ENCODE peak calls at places on chromosomes 12 and 14, in five cellular contexts. G is K562, F is SK-N-SH, S is H1, Y is GM12878. A is an unnamed sample.

GRCh38 chr14:96265387-96265786 is 9.4 kb downstream of the BDKRB1 start:
- DNase-seq in F (no peak), S (no peak), G (no peak), Y (no peak), A (no peak)

GRCh38 chr12:75481013-75481705 is 604 bp downstream of the GLIPR1 start:
- DNase-seq in F (no peak), G (no peak), Y (no peak), S (no peak), A (no peak)

GRCh38 chr12:103444983-103445382 is 50.8 kb downstream of the C12orf42 start:
- DNase-seq in F (no peak), S (no peak), G (no peak), Y (no peak), A (no peak)

GRCh38 chr14:26794731-26795130 is 196.9 kb upstream of the NOVA1 start:
- DNase-seq in F (no peak), S (no peak), G (no peak), Y (no peak), A (no peak)

GRCh38 chr14:104689620-104690265 is 325 bp downstream of the INF2 start:
- DNase-seq in Y (no peak), F (peak; percentile 81), G (peak; percentile 61), S (no peak), A (no peak)

GRCh38 chr12:14156606-14157005 is 175.2 kb upstream of the GRIN2B start:
- DNase-seq in Y (no peak), S (no peak), G (no peak), F (no peak), A (no peak)

GRCh38 chr14:60151715-60152114 is 13.5 kb downstream of the DHRS7 start:
- DNase-seq in Y (no peak), S (no peak), G (no peak), F (peak; percentile 76), A (no peak)

GRCh38 chr14:91244501-91244901 is at the start of gene GPR68:
- DNase-seq in G (no peak), Y (no peak), F (peak; percentile 79), S (no peak), A (no peak)

GRCh38 chr12:73629893-73630872 is 907.5 kb upstream of the ATXN7L3B start:
- DNase-seq in G (no peak), S (peak; percentile 17), Y (no peak), F (no peak), A (no peak)

GRCh38 chr12:87344699-87345098 is 684.5 kb downstream of the C12orf50 start:
- DNase-seq in Y (no peak), G (no peak), S (no peak), F (no peak), A (no peak)

GRCh38 chr12:25327321-25327720 is 76.6 kb upstream of the KRAS start:
- DNase-seq in G (no peak), Y (no peak), F (no peak), S (no peak), A (no peak)

GRCh38 chr12:65277994-65278575 is 398 bp upstream of the MSRB3 start:
- DNase-seq in F (no peak), G (no peak), S (no peak), Y (no peak), A (no peak)

GRCh38 chr14:76089151-76089550 is 62.6 kb upstream of the GPATCH2L start:
- DNase-seq in G (no peak), F (no peak), S (no peak), Y (no peak), A (no peak)

GRCh38 chr14:72883963-72884362 is 9.9 kb downstream of the DPF3 start:
- DNase-seq in F (no peak), S (no peak), Y (peak; percentile 60), G (no peak), A (no peak)

GRCh38 chr12:117067016-117067415 is 32.2 kb downstream of the TESC start:
- DNase-seq in S (no peak), F (no peak), Y (no peak), G (no peak), A (no peak)

GRCh38 chr14:23487216-23487615 is 17.7 kb downstream of the NGDN start:
- DNase-seq in Y (no peak), F (no peak), S (no peak), G (no peak), A (no peak)

GRCh38 chr12:45050751-45051489 is at the start of gene DBX2:
- DNase-seq in Y (no peak), F (peak; percentile 59), G (no peak), S (no peak), A (no peak)

GRCh38 chr12:131366261-131366871 is 344.5 kb upstream of the SFSWAP start:
- DNase-seq in G (no peak), F (no peak), Y (no peak), S (no peak), A (no peak)
- TF ChIP-seq JUND in G (no peak), F (no peak), Y (no peak), S (no peak), A (no peak)

GRCh38 chr12:99250091-99250490 is 397.5 kb upstream of the GARIN6 start:
- DNase-seq in G (no peak), F (no peak), S (no peak), Y (no peak), A (no peak)

GRCh38 chr12:99249543-99249942 is 398.0 kb upstream of the GARIN6 start:
- DNase-seq in F (no peak), G (no peak), S (no peak), Y (no peak), A (no peak)

GRCh38 chr12:99257672-99258071 is 389.9 kb upstream of the GARIN6 start:
- DNase-seq in G (no peak), F (no peak), Y (no peak), S (no peak), A (no peak)

GRCh38 chr12:99253068-99253467 is 394.5 kb upstream of the GARIN6 start:
- DNase-seq in Y (no peak), G (no peak), S (no peak), F (peak; percentile 2), A (peak; percentile 67)
- TF ChIP-seq JUND in Y (no peak), G (no peak), S (no peak), F (no peak), A (no peak)

GRCh38 chr12:4387607-4388006 is 8.1 kb upstream of the FGF23 start:
- DNase-seq in F (no peak), Y (no peak), S (no peak), G (no peak), A (no peak)
- TF ChIP-seq JUND in F (no peak), Y (no peak), S (no peak), G (no peak), A (no peak)

DNA sequence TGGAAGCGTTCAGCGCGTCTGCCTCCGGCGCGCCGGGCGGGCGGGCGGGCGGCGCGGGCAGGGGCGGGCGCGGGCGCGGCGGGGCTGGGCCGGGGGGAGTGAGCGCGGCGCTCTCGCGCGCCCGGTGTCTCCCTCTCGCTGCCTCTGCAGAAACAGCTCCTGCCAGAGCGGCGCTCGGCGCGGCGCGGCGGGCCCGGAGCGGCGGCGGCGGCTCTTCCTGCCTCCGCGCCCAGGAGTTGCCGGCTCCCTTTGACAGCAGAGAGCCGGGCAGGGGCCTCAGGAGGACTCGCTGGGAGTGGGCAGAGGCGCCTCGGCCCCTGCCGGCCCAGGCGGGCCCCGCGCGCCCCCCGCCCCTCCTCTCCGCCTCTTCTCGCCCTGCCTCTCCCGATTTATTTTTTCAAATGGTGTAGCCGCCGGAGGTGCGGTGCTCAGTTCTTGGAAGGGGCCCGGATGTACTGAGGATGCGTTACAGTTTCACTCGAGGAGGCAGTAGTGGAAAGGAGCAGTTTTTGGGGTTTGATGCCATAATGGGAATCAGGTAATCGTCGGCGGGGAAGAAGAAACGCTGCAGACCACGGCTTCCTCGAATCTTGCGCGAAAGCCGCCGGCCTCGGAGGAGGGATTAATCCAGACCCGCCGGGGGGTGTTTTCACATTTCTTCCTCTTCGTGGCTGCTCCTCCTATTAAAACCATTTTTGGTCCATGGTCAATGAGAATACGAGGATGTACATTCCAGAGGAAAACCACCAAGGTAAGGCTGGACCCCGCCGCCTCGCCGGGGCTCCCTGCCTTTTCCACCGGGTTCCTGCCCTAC is at the start of gene CACNA1C:
- DNase-seq in S (no peak), Y (no peak), G (no peak), F (peak; percentile 93), A (peak; percentile 55)
- TF ChIP-seq JUND in S (no peak), Y (no peak), G (no peak), F (no peak), A (no peak)

DNA sequence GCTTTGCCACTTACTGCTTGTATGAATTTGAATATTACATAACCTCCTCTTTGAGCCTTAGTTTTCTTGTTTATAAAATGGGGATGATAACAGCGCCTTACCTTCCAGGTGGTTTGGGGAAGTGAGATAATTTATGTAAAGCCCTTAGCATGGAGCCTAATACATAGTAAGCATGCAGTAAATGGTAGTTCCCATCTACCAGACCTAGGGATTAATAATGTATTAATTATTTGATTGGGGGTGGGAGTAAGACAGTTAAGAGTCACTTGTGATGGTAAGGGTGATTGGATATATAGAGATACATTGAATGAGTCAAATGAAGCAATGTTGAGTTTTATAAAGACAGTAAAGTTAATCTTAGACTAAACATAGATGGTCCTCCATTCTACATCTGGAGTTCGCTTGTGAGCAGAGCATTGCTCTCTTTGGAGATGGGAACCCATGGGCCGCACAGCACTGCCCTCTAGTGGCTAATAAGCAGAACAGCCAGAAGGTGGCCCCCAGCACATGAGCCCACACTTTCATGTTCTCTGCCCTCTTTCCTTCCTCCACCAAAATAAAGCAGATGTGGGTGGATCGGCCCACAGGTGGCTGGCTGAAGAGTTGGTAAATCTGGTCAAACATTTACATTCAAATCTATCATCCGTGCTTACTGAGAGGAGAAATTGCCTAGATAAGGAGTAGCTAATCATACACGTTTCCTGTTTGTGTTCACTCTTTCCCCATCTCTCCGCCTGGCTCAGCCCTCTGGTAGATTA is 26.5 kb upstream of the TAMALIN start:
- DNase-seq in Y (no peak), S (no peak), G (peak; percentile 85), F (peak; percentile 85), A (peak; percentile 86)
- TF ChIP-seq JUND in Y (no peak), S (no peak), G (no peak), F (no peak), A (no peak)

DNA sequence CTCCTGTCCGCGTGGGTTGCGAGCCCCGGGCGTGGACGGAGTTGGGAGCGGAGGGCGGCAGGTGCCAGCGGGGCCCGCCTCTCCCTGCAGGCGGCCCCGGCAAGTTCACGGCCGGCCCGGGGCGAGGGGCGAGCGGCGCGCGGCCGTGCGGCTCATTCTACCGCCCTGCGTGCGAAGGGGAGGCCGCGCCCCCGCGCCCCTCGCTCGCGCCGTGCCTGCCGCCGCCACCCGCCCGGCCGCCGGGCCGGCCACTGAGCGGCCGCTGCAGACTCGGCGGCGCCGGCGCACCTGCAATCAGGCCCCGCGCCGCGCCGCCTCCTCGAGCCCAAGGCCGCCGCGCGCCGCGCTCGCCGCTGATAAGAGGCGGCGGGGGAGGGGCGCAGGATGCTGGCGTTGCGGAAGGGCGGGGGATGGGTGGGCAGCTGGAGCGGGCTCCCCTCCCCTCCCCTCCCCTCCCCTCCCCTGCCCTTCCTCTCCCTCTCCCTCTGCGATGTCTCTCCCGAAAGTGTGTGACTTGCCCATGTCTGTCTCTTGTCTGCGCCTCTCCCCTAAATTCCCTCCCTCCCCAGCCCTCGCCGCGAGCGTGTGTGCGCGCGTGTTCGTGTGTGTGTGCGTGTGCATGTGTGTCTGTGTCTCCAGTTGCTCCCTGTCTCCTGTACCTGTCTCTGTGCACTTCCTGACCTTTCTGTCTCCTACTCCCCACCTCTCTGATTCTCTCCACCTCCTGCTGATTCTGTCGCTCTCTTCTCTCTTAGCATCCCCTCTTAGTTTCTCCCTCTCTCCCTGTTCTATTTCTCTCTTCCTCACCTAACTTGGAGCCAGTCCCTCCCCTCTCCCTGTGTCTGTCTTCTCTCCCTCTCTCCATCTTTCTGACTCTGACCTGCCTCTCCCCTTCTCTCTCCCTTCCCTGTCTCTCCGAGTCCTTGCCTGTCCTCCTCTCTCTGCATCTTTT is 768.1 kb upstream of the TBX3 start:
- DNase-seq in Y (no peak), S (no peak), F (peak; percentile 88), G (peak; percentile 65), A (no peak)
- TF ChIP-seq JUND in Y (no peak), S (no peak), F (no peak), G (no peak), A (no peak)

GRCh38 chr14:61381589-61381988 is 60.2 kb downstream of the PRKCH start:
- DNase-seq in Y (no peak), S (no peak), G (no peak), F (no peak), A (no peak)
- TF ChIP-seq JUND in Y (no peak), S (no peak), G (no peak), F (no peak), A (no peak)